ENCODE peak calls at places on chromosomes 4 and X, in eight cellular contexts. W, O, N, G, Q, R, E and F are unnamed samples.

GRCh38 chrX:47483310-47484268 is 567 bp upstream of the ZNF41 start:
- DNase-seq in G (peak), W (peak), E (no peak), Q (no peak), R (peak), N (peak), O (no peak), F (peak)

GRCh38 chr4:95910749-95911148 is 70.9 kb downstream of the PDHA2 start:
- DNase-seq in R (no peak), Q (no peak), E (no peak), G (no peak), N (no peak), W (no peak), O (no peak), F (no peak)

GRCh38 chr4:1716065-1716945 is 4.2 kb upstream of the SLBP start:
- DNase-seq in G (peak), E (no peak), R (no peak), O (no peak), Q (no peak), W (no peak), N (no peak), F (no peak)

GRCh38 chr4:148222991-148223660 is 219.1 kb downstream of the NR3C2 start:
- DNase-seq in W (no peak), E (no peak), R (no peak), O (no peak), N (no peak), Q (no peak), G (no peak), F (no peak)

GRCh38 chrX:12958461-12958860 is 16.4 kb upstream of the TMSB4X start:
- DNase-seq in Q (no peak), W (no peak), N (no peak), R (no peak), O (no peak), G (no peak), E (no peak), F (no peak)

GRCh38 chr4:79241846-79242245 is 84.0 kb downstream of the NAA11 start:
- DNase-seq in N (no peak), O (no peak), G (no peak), W (peak), E (no peak), Q (no peak), R (no peak), F (no peak)

GRCh38 chr4:148376151-148376550 is 66.1 kb downstream of the NR3C2 start:
- DNase-seq in W (no peak), N (peak), Q (no peak), R (peak), G (no peak), E (peak), O (peak), F (peak)

GRCh38 chr4:151940290-151940689 is 179.5 kb upstream of the GATB start:
- DNase-seq in O (peak), E (no peak), G (no peak), N (no peak), W (no peak), R (no peak), Q (no peak), F (no peak)

GRCh38 chrX:31123335-31123734 is 51.5 kb upstream of the FTHL17 start:
- DNase-seq in R (no peak), N (no peak), Q (no peak), O (no peak), W (no peak), G (no peak), E (no peak), F (no peak)

GRCh38 chrX:154321624-154322023 is 26.0 kb downstream of the TKTL1 start:
- DNase-seq in W (no peak), R (no peak), E (no peak), O (peak), N (peak), G (peak), Q (no peak), F (no peak)
- TF ChIP-seq CTCF in W (no peak), R (no peak), E (no peak), O (peak), N (no peak), G (no peak), Q (no peak), F (no peak)

DNA sequence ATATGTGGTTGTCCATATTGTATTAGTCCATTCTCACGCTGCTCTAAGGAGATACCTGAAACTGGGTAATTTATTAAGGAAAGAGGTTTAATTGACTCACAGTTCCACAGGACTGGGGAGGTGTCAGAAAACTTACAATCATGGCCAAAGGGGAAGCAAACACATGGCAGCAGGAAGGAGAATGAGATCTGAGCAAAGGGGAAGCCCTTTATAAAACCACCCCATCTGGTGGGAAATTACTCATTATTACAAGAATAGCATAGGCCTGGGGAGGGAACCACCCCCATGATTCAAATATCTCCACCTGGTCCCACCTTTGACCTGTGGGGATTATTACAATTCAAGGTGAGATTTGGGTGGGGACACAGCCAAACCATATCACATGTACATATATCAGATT is 122.6 kb upstream of the ANK2 start:
- DNase-seq in R (no peak), G (no peak), N (no peak), Q (no peak), E (no peak), O (no peak), W (no peak), F (no peak)
- H3K27ac ChIP-seq in R (no peak), G (no peak), N (peak), Q (no peak), E (no peak), O (no peak), W (no peak), F (no peak)

DNA sequence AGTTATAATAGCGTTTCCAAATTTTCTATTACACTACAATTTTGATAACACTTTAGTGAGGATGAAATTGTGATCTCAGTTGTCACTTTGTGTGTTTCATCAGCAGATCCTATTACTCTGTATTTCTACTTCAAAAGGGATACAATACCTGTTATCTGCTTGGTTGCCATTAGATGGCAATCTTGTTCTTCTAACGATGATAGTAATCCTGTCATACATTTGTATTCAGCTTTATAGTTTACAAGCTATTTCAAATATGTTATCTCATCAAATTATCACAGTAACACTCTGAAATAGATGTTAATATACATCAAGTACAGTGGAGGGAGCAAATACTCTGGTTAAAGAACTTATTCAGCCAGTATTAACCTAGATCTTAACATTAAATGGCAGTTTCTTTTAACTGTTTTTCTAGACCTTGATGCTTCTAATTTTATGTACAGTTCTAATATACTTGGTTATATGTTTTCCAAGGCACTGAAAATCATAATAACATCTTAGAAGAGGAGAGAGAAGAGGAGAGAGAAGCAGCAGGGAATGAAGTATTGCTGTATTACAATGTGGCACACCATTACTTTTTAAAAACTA is 292.0 kb downstream of the CCSER1 start:
- DNase-seq in Q (peak), R (no peak), G (no peak), O (peak), N (no peak), W (peak), E (no peak), F (peak)
- TF ChIP-seq CTCF in Q (peak), R (peak), G (no peak), O (peak), N (no peak), W (peak), E (no peak), F (peak)

GRCh38 chrX:40106677-40107290 is 9.0 kb upstream of the BCOR start:
- DNase-seq in E (no peak), N (no peak), Q (no peak), R (no peak), W (no peak), O (no peak), G (no peak), F (no peak)
- H3K27ac ChIP-seq in E (peak), N (peak), Q (peak), R (peak), W (peak), O (peak), G (peak), F (peak)

DNA sequence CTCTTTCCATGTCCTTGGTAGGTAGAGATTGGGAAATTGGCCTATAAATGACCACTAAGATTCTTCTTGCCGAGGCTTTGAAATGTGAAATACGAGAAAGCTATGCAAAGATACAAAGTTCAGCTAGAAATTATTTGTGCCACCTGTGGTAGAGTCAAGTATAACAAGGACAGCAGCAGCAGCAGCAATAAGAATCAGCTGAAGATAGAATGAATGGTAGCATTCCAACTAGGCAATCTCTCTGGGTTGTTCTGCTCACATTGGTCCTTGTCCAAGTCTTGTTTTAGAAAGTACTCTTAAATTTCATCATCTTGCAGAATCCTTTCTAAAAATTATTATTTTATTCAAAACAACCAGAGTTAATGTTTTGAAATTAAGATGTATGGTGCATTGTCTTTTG is 67.8 kb upstream of the PCDH10 start:
- DNase-seq in W (no peak), E (no peak), G (no peak), R (no peak), O (no peak), Q (no peak), N (no peak), F (no peak)
- TF ChIP-seq CTCF in W (no peak), E (no peak), G (no peak), R (no peak), O (no peak), Q (no peak), N (no peak), F (no peak)

GRCh38 chrX:49995021-49995731 is 72.8 kb downstream of the CLCN5 start:
- DNase-seq in W (peak), O (no peak), N (no peak), G (no peak), R (no peak), E (no peak), Q (peak), F (peak)
- H3K27ac ChIP-seq in W (peak), O (no peak), N (no peak), G (no peak), R (no peak), E (no peak), Q (no peak), F (no peak)